ENCODE peak calls at places on chromosomes 1 and 21, in four cellular contexts. C is IMR-90, L is GM12878, D is K562. Z is an unnamed sample.

GRCh38 chr1:234148350-234148749 is 224.9 kb upstream of the COA6 start:
- DNase-seq in D (no peak), C (no peak), L (no peak), Z (no peak)

GRCh38 chr1:67921725-67922489 is 88.6 kb upstream of the GNG12 start:
- DNase-seq in C (peak; percentile 36), L (no peak), D (peak; percentile 75), Z (no peak)

GRCh38 chr1:81760487-81761097 is 40.1 kb upstream of the ADGRL2 start:
- DNase-seq in C (peak; percentile 45), L (no peak), D (no peak), Z (no peak)

GRCh38 chr21:40393091-40393490 is 453.9 kb downstream of the DSCAM start:
- DNase-seq in D (no peak), C (no peak), L (no peak), Z (no peak)

GRCh38 chr1:41497631-41498030 is 13.1 kb upstream of the EDN2 start:
- DNase-seq in L (no peak), D (no peak), C (no peak), Z (no peak)

GRCh38 chr21:29578306-29578705 is 279.6 kb downstream of the BACH1 start:
- DNase-seq in D (no peak), C (no peak), L (no peak), Z (no peak)

GRCh38 chr1:14189381-14189780 is 409.1 kb upstream of the KAZN start:
- DNase-seq in L (no peak), C (no peak), D (no peak), Z (no peak)

GRCh38 chr1:20154306-20154831 is 15.2 kb downstream of the PLA2G2F start:
- DNase-seq in L (no peak), C (no peak), D (no peak), Z (no peak)

GRCh38 chr1:70358921-70359564 is 4.5 kb upstream of the ANKRD13C start:
- DNase-seq in C (peak; percentile 46), D (no peak), L (no peak), Z (no peak)

GRCh38 chr1:216705686-216706085 is 17.5 kb downstream of the ESRRG start:
- DNase-seq in C (no peak), L (no peak), D (no peak), Z (no peak)

GRCh38 chr1:39113109-39113743 is 87.1 kb downstream of the NDUFS5 start:
- DNase-seq in D (no peak), L (no peak), C (no peak), Z (no peak)

GRCh38 chr1:40036574-40036973 is 4.0 kb upstream of the CAP1 start:
- DNase-seq in L (no peak), C (peak; percentile 87), D (peak; percentile 91), Z (no peak)

GRCh38 chr1:230264342-230264741 is 161.8 kb downstream of the PGBD5 start:
- DNase-seq in D (no peak), C (no peak), L (no peak), Z (no peak)

GRCh38 chr1:161486806-161487482 is 18.3 kb upstream of the FCGR2A start:
- DNase-seq in C (peak; percentile 74), L (peak; percentile 23), D (peak; percentile 88), Z (no peak)

GRCh38 chr1:48878191-48878940 is 101.7 kb upstream of the BEND5 start:
- DNase-seq in D (no peak), C (peak; percentile 31), L (no peak), Z (no peak)

GRCh38 chr1:3192359-3192758 is 123.4 kb downstream of the PRDM16 start:
- DNase-seq in L (no peak), C (no peak), D (no peak), Z (no peak)

GRCh38 chr1:232951605-232952004 is 1.2 kb downstream of the NTPCR start:
- DNase-seq in C (no peak), D (no peak), L (no peak), Z (no peak)

GRCh38 chr1:15835205-15835740 is 12.2 kb upstream of the SPEN start:
- DNase-seq in D (no peak), L (no peak), C (no peak), Z (no peak)

GRCh38 chr1:8133190-8133589 is 107.1 kb upstream of the ERRFI1 start:
- DNase-seq in L (no peak), C (no peak), D (no peak), Z (no peak)

GRCh38 chr1:201219481-201220387 is 29.1 kb downstream of the IGFN1 start:
- DNase-seq in C (no peak), L (no peak), D (no peak), Z (peak; percentile 23)

GRCh38 chr1:241688940-241689368 is 36.9 kb downstream of the WDR64 start:
- DNase-seq in L (no peak), C (peak; percentile 26), D (peak; percentile 66), Z (no peak)
- TF ChIP-seq CHD1 in L (no peak), C (no peak), D (no peak), Z (no peak)

DNA sequence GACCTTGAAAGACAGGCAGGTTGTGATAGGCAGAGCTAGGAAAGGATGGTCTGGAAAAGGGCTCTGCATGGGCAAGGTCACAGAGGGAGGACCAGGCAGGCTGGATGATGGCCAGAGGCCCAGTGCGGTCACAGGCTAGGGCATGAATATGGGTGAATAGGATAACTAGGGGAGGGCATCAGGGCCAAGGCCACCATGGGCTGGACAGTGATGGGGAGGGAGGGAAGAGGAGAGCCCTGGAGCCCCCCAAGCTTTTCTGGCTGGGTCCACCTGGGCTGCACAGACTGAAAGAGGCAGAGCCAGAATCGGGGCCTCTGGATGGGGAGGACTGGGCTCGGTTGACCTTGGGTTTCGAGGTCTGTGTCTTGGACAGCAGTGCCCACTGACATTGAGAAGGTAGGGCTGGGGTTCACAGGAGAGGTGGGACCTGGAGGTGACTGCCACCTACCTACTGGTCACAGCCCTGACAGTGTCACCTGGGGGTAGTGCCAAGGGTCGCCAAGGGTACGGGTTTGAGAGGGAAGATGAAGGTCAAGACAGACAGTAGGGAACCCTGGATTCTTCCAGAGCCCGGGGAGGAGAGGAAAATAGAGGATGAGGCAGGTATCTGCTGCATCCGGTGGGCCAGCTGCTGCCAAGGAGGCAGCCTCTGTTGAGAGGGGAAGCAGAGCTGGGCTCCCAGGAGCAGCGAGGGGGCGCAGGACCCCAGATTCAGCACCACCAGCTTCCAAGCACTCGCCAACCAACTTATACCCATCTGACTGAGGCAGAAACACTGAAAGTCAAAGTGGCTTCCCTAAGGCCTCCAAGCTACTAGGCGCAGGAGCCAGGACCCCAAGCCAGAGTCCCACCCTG is 6.1 kb upstream of the NPHP4 start:
- DNase-seq in D (no peak), L (no peak), C (no peak), Z (no peak)
- TF ChIP-seq CHD1 in D (no peak), L (no peak), C (no peak), Z (no peak)

DNA sequence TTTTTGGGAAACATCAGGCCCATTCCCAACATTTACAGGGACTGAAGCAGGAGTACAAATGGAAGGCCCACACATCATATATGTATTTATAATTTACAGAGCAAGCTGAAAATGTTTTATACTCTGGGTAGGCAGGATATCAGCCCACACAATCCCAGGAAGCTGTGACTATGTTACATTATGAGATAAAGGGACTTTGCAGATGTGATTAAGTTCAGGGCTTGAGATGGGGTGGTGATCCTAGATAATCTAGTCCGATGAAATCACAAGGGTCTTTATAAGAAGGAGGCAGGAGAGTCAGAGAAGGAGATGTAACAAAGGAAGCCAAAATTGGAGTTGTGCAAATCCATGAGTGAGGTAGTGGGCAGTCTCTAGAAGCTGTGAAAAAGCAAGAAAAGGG is 160.5 kb downstream of the PDE4B start:
- DNase-seq in L (no peak), D (no peak), C (no peak), Z (no peak)
- TF ChIP-seq CHD1 in L (no peak), D (no peak), C (no peak), Z (no peak)

GRCh38 chr1:223776075-223776814 is 63.9 kb downstream of the CAPN2 start:
- DNase-seq in L (no peak), C (peak; percentile 91), D (peak; percentile 86), Z (no peak)
- TF ChIP-seq CHD1 in L (no peak), C (no peak), D (no peak), Z (no peak)

GRCh38 chr1:245873883-245874671 is 633.0 kb downstream of the SMYD3 start:
- DNase-seq in D (no peak), C (peak; percentile 65), L (no peak), Z (no peak)

GRCh38 chr1:245873068-245873467 is 634.0 kb downstream of the SMYD3 start:
- DNase-seq in L (no peak), D (no peak), C (peak; percentile 68), Z (no peak)

GRCh38 chr1:245876586-245876985 is 630.5 kb downstream of the SMYD3 start:
- DNase-seq in L (no peak), D (no peak), C (peak; percentile 69), Z (no peak)

GRCh38 chr1:245875581-245876263 is 631.4 kb downstream of the SMYD3 start:
- DNase-seq in C (no peak), L (no peak), D (no peak), Z (no peak)

DNA sequence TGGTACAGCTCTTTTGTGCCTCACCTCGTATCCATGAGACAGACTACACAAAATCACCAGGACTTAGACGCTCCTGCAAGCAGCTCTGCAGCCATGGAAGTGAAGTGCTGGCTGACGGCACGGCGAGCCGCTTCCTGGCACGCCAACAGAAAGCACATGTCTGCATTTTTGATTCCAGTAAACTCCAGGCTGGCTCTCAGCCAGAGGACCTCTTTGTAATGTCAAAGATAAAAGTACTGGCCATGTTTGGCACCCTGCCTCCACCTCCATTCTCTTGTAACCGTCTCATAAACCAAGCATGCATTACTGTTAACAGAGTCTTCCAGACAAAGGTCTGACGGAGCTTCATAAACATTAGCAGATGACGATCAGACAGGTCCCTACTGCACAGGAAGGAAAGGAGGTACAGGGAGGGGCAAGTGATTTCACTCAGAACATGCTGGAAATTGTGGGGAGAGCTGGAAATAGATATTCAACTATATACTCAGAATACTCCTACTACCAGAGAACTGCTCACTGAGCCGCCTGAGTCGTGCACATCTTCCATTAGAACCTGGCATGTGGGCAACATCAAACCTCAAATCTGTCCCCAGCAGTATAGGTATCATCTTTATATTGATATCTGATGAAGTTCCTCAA is 632.0 kb downstream of the SMYD3 start:
- DNase-seq in L (no peak), C (peak; percentile 100), D (peak; percentile 92), Z (no peak)
- TF ChIP-seq CHD1 in L (no peak), C (peak; percentile 45), D (no peak), Z (no peak)

GRCh38 chr1:94526581-94526980 is 15.0 kb downstream of the F3 start:
- DNase-seq in L (no peak), C (no peak), D (no peak), Z (no peak)
- TF ChIP-seq CHD1 in L (no peak), C (no peak), D (no peak), Z (no peak)

GRCh38 chr1:47693115-47693514 is 255.3 kb downstream of the FOXD2 start:
- DNase-seq in C (no peak), D (no peak), L (no peak), Z (no peak)

GRCh38 chr1:47696911-47697441 is 259.1 kb downstream of the FOXD2 start:
- DNase-seq in L (no peak), D (no peak), C (no peak), Z (no peak)

GRCh38 chr1:47692196-47692595 is 254.4 kb downstream of the FOXD2 start:
- DNase-seq in L (no peak), D (no peak), C (no peak), Z (peak; percentile 10)

GRCh38 chr1:47696404-47696910 is 258.6 kb downstream of the FOXD2 start:
- DNase-seq in L (no peak), D (no peak), C (no peak), Z (no peak)

GRCh38 chr1:47694011-47694890 is 256.4 kb downstream of the FOXD2 start:
- DNase-seq in L (no peak), D (no peak), C (no peak), Z (no peak)
- TF ChIP-seq CHD1 in L (no peak), D (no peak), C (no peak), Z (no peak)